ENCODE peak calls at places on chromosomes 3 and 15, in seven cellular contexts. One of them, this sample, is unnamed.

GRCh38 chr3:140199008-140199407 is 264.0 kb downstream of the CLSTN2 start:
- DNase-seq in stimulated activated CD8-positive, alpha-beta memory T cell treated with anti-CD3 and anti-CD28 coated beads, Interleukin-2, amount 100 ng/mL, for 1 hour: no peak
- DNase-seq in activated CD4-positive, alpha-beta memory T cell treated with anti-CD3 and anti-CD28 coated beads for 36 hours: no peak
- DNase-seq in lower lobe of right lung: no peak
- DNase-seq in T-cell: no peak
- DNase-seq in GM13977: no peak
- DNase-seq in NCI-H524: no peak
- DNase-seq in this sample: no peak

GRCh38 chr3:62332771-62333381 is 40.5 kb downstream of the FEZF2 start:
- DNase-seq in lower lobe of right lung: no peak
- DNase-seq in stimulated activated CD8-positive, alpha-beta memory T cell treated with anti-CD3 and anti-CD28 coated beads, Interleukin-2, amount 100 ng/mL, for 1 hour: no peak
- DNase-seq in T-cell: no peak
- DNase-seq in NCI-H524: no peak
- DNase-seq in activated CD4-positive, alpha-beta memory T cell treated with anti-CD3 and anti-CD28 coated beads for 36 hours: no peak
- DNase-seq in GM13977: no peak
- DNase-seq in this sample: no peak

GRCh38 chr3:18987862-18988447 is 160.4 kb upstream of the KCNH8 start:
- DNase-seq in NCI-H524: peak; percentile 73
- DNase-seq in activated CD4-positive, alpha-beta memory T cell treated with anti-CD3 and anti-CD28 coated beads for 36 hours: no peak
- DNase-seq in lower lobe of right lung: no peak
- DNase-seq in stimulated activated CD8-positive, alpha-beta memory T cell treated with anti-CD3 and anti-CD28 coated beads, Interleukin-2, amount 100 ng/mL, for 1 hour: no peak
- DNase-seq in GM13977: no peak
- DNase-seq in T-cell: no peak
- DNase-seq in this sample: peak; percentile 13

GRCh38 chr15:101028321-101028720 is 109.2 kb downstream of the LRRK1 start:
- DNase-seq in T-cell: no peak
- DNase-seq in activated CD4-positive, alpha-beta memory T cell treated with anti-CD3 and anti-CD28 coated beads for 36 hours: no peak
- DNase-seq in NCI-H524: no peak
- DNase-seq in lower lobe of right lung: no peak
- DNase-seq in stimulated activated CD8-positive, alpha-beta memory T cell treated with anti-CD3 and anti-CD28 coated beads, Interleukin-2, amount 100 ng/mL, for 1 hour: no peak
- DNase-seq in GM13977: no peak
- DNase-seq in this sample: no peak

GRCh38 chr3:171953300-171954022 is 85.9 kb upstream of the FNDC3B start:
- DNase-seq in stimulated activated CD8-positive, alpha-beta memory T cell treated with anti-CD3 and anti-CD28 coated beads, Interleukin-2, amount 100 ng/mL, for 1 hour: no peak
- DNase-seq in lower lobe of right lung: no peak
- DNase-seq in NCI-H524: no peak
- DNase-seq in T-cell: no peak
- DNase-seq in activated CD4-positive, alpha-beta memory T cell treated with anti-CD3 and anti-CD28 coated beads for 36 hours: no peak
- DNase-seq in GM13977: no peak
- DNase-seq in this sample: no peak

GRCh38 chr3:77256584-77257488 is 216.9 kb downstream of the ROBO2 start:
- DNase-seq in T-cell: no peak
- DNase-seq in activated CD4-positive, alpha-beta memory T cell treated with anti-CD3 and anti-CD28 coated beads for 36 hours: no peak
- DNase-seq in stimulated activated CD8-positive, alpha-beta memory T cell treated with anti-CD3 and anti-CD28 coated beads, Interleukin-2, amount 100 ng/mL, for 1 hour: no peak
- DNase-seq in NCI-H524: peak; percentile 94
- DNase-seq in lower lobe of right lung: no peak
- DNase-seq in GM13977: no peak
- DNase-seq in this sample: peak; percentile 69

GRCh38 chr3:37588761-37589160 is 272.9 kb upstream of the CTDSPL start:
- DNase-seq in GM13977: no peak
- DNase-seq in stimulated activated CD8-positive, alpha-beta memory T cell treated with anti-CD3 and anti-CD28 coated beads, Interleukin-2, amount 100 ng/mL, for 1 hour: no peak
- DNase-seq in T-cell: no peak
- DNase-seq in lower lobe of right lung: no peak
- DNase-seq in NCI-H524: no peak
- DNase-seq in activated CD4-positive, alpha-beta memory T cell treated with anti-CD3 and anti-CD28 coated beads for 36 hours: no peak
- DNase-seq in this sample: no peak

GRCh38 chr15:26667222-26667988 is 105.5 kb downstream of the GABRB3 start:
- DNase-seq in GM13977: no peak
- DNase-seq in stimulated activated CD8-positive, alpha-beta memory T cell treated with anti-CD3 and anti-CD28 coated beads, Interleukin-2, amount 100 ng/mL, for 1 hour: no peak
- DNase-seq in lower lobe of right lung: peak; percentile 81
- DNase-seq in NCI-H524: no peak
- DNase-seq in T-cell: no peak
- DNase-seq in activated CD4-positive, alpha-beta memory T cell treated with anti-CD3 and anti-CD28 coated beads for 36 hours: no peak
- DNase-seq in this sample: no peak

GRCh38 chr3:178353292-178353814 is 182.9 kb upstream of the KCNMB2 start:
- DNase-seq in stimulated activated CD8-positive, alpha-beta memory T cell treated with anti-CD3 and anti-CD28 coated beads, Interleukin-2, amount 100 ng/mL, for 1 hour: no peak
- DNase-seq in activated CD4-positive, alpha-beta memory T cell treated with anti-CD3 and anti-CD28 coated beads for 36 hours: no peak
- DNase-seq in NCI-H524: no peak
- DNase-seq in lower lobe of right lung: no peak
- DNase-seq in GM13977: no peak
- DNase-seq in T-cell: no peak
- DNase-seq in this sample: peak; percentile 76

GRCh38 chr3:158830391-158830790 is 28.5 kb downstream of the MFSD1 start:
- DNase-seq in T-cell: no peak
- DNase-seq in lower lobe of right lung: no peak
- DNase-seq in stimulated activated CD8-positive, alpha-beta memory T cell treated with anti-CD3 and anti-CD28 coated beads, Interleukin-2, amount 100 ng/mL, for 1 hour: no peak
- DNase-seq in activated CD4-positive, alpha-beta memory T cell treated with anti-CD3 and anti-CD28 coated beads for 36 hours: no peak
- DNase-seq in GM13977: no peak
- DNase-seq in NCI-H524: no peak
- DNase-seq in this sample: no peak

GRCh38 chr3:40333416-40333815 is 23.9 kb downstream of the EIF1B start:
- DNase-seq in lower lobe of right lung: no peak
- DNase-seq in stimulated activated CD8-positive, alpha-beta memory T cell treated with anti-CD3 and anti-CD28 coated beads, Interleukin-2, amount 100 ng/mL, for 1 hour: no peak
- DNase-seq in NCI-H524: no peak
- DNase-seq in T-cell: no peak
- DNase-seq in activated CD4-positive, alpha-beta memory T cell treated with anti-CD3 and anti-CD28 coated beads for 36 hours: no peak
- DNase-seq in GM13977: no peak
- DNase-seq in this sample: no peak

GRCh38 chr15:78070049-78070698 is 7.3 kb downstream of the TBC1D2B start:
- DNase-seq in lower lobe of right lung: no peak
- DNase-seq in stimulated activated CD8-positive, alpha-beta memory T cell treated with anti-CD3 and anti-CD28 coated beads, Interleukin-2, amount 100 ng/mL, for 1 hour: no peak
- DNase-seq in activated CD4-positive, alpha-beta memory T cell treated with anti-CD3 and anti-CD28 coated beads for 36 hours: peak; percentile 73
- DNase-seq in NCI-H524: no peak
- DNase-seq in GM13977: no peak
- DNase-seq in T-cell: peak; percentile 43
- DNase-seq in this sample: no peak

GRCh38 chr15:24761704-24762302 is 86.2 kb downstream of the NPAP1 start:
- DNase-seq in NCI-H524: no peak
- DNase-seq in activated CD4-positive, alpha-beta memory T cell treated with anti-CD3 and anti-CD28 coated beads for 36 hours: no peak
- DNase-seq in GM13977: no peak
- DNase-seq in lower lobe of right lung: no peak
- DNase-seq in stimulated activated CD8-positive, alpha-beta memory T cell treated with anti-CD3 and anti-CD28 coated beads, Interleukin-2, amount 100 ng/mL, for 1 hour: no peak
- DNase-seq in T-cell: no peak
- DNase-seq in this sample: no peak

GRCh38 chr3:128311441-128311844 is 155.2 kb downstream of the DNAJB8 start:
- DNase-seq in GM13977: no peak
- DNase-seq in lower lobe of right lung: no peak
- DNase-seq in T-cell: no peak
- DNase-seq in activated CD4-positive, alpha-beta memory T cell treated with anti-CD3 and anti-CD28 coated beads for 36 hours: no peak
- DNase-seq in stimulated activated CD8-positive, alpha-beta memory T cell treated with anti-CD3 and anti-CD28 coated beads, Interleukin-2, amount 100 ng/mL, for 1 hour: no peak
- DNase-seq in NCI-H524: no peak
- DNase-seq in this sample: no peak

GRCh38 chr3:181457190-181457589 is 254.5 kb upstream of the SOX2 start:
- DNase-seq in T-cell: no peak
- DNase-seq in NCI-H524: no peak
- DNase-seq in activated CD4-positive, alpha-beta memory T cell treated with anti-CD3 and anti-CD28 coated beads for 36 hours: no peak
- DNase-seq in GM13977: no peak
- DNase-seq in stimulated activated CD8-positive, alpha-beta memory T cell treated with anti-CD3 and anti-CD28 coated beads, Interleukin-2, amount 100 ng/mL, for 1 hour: no peak
- DNase-seq in lower lobe of right lung: no peak
- DNase-seq in this sample: no peak

GRCh38 chr15:36996121-36996520 is 104.2 kb downstream of the MEIS2 start:
- DNase-seq in activated CD4-positive, alpha-beta memory T cell treated with anti-CD3 and anti-CD28 coated beads for 36 hours: no peak
- DNase-seq in lower lobe of right lung: no peak
- DNase-seq in T-cell: no peak
- DNase-seq in NCI-H524: no peak
- DNase-seq in stimulated activated CD8-positive, alpha-beta memory T cell treated with anti-CD3 and anti-CD28 coated beads, Interleukin-2, amount 100 ng/mL, for 1 hour: no peak
- DNase-seq in GM13977: no peak
- DNase-seq in this sample: no peak

GRCh38 chr3:65854606-65855304 is 184.0 kb downstream of the MAGI1 start:
- DNase-seq in T-cell: no peak
- DNase-seq in lower lobe of right lung: no peak
- DNase-seq in stimulated activated CD8-positive, alpha-beta memory T cell treated with anti-CD3 and anti-CD28 coated beads, Interleukin-2, amount 100 ng/mL, for 1 hour: no peak
- DNase-seq in NCI-H524: peak; percentile 19
- DNase-seq in activated CD4-positive, alpha-beta memory T cell treated with anti-CD3 and anti-CD28 coated beads for 36 hours: no peak
- DNase-seq in GM13977: no peak
- DNase-seq in this sample: no peak

GRCh38 chr3:94643400-94643799 is 580.5 kb downstream of the NSUN3 start:
- DNase-seq in GM13977: no peak
- DNase-seq in activated CD4-positive, alpha-beta memory T cell treated with anti-CD3 and anti-CD28 coated beads for 36 hours: no peak
- DNase-seq in stimulated activated CD8-positive, alpha-beta memory T cell treated with anti-CD3 and anti-CD28 coated beads, Interleukin-2, amount 100 ng/mL, for 1 hour: no peak
- DNase-seq in NCI-H524: no peak
- DNase-seq in lower lobe of right lung: no peak
- DNase-seq in T-cell: no peak
- DNase-seq in this sample: no peak

GRCh38 chr3:133880287-133880686 is 15.4 kb downstream of the RAB6B start:
- DNase-seq in activated CD4-positive, alpha-beta memory T cell treated with anti-CD3 and anti-CD28 coated beads for 36 hours: peak; percentile 67
- DNase-seq in GM13977: no peak
- DNase-seq in T-cell: no peak
- DNase-seq in lower lobe of right lung: no peak
- DNase-seq in stimulated activated CD8-positive, alpha-beta memory T cell treated with anti-CD3 and anti-CD28 coated beads, Interleukin-2, amount 100 ng/mL, for 1 hour: no peak
- DNase-seq in NCI-H524: no peak
- DNase-seq in this sample: no peak

GRCh38 chr15:55434989-55435825 is 26.9 kb downstream of the PIERCE2 start:
- DNase-seq in activated CD4-positive, alpha-beta memory T cell treated with anti-CD3 and anti-CD28 coated beads for 36 hours: no peak
- DNase-seq in NCI-H524: peak; percentile 55
- DNase-seq in GM13977: peak; percentile 58
- DNase-seq in lower lobe of right lung: no peak
- DNase-seq in T-cell: no peak
- DNase-seq in stimulated activated CD8-positive, alpha-beta memory T cell treated with anti-CD3 and anti-CD28 coated beads, Interleukin-2, amount 100 ng/mL, for 1 hour: no peak
- DNase-seq in this sample: peak; percentile 12

GRCh38 chr3:56800373-56801150 is 1.2 kb downstream of the ARHGEF3 start:
- DNase-seq in lower lobe of right lung: no peak
- DNase-seq in activated CD4-positive, alpha-beta memory T cell treated with anti-CD3 and anti-CD28 coated beads for 36 hours: peak; percentile 88
- DNase-seq in GM13977: peak; percentile 51
- DNase-seq in T-cell: peak; percentile 68
- DNase-seq in stimulated activated CD8-positive, alpha-beta memory T cell treated with anti-CD3 and anti-CD28 coated beads, Interleukin-2, amount 100 ng/mL, for 1 hour: no peak
- DNase-seq in NCI-H524: no peak
- DNase-seq in this sample: no peak

GRCh38 chr3:99286266-99286845 is 352.0 kb upstream of the COL8A1 start:
- DNase-seq in GM13977: no peak
- DNase-seq in stimulated activated CD8-positive, alpha-beta memory T cell treated with anti-CD3 and anti-CD28 coated beads, Interleukin-2, amount 100 ng/mL, for 1 hour: no peak
- DNase-seq in lower lobe of right lung: no peak
- DNase-seq in activated CD4-positive, alpha-beta memory T cell treated with anti-CD3 and anti-CD28 coated beads for 36 hours: no peak
- DNase-seq in NCI-H524: no peak
- DNase-seq in T-cell: no peak
- DNase-seq in this sample: no peak

GRCh38 chr3:174775603-174776002 is 83.5 kb upstream of the NAALADL2 start:
- DNase-seq in stimulated activated CD8-positive, alpha-beta memory T cell treated with anti-CD3 and anti-CD28 coated beads, Interleukin-2, amount 100 ng/mL, for 1 hour: no peak
- DNase-seq in NCI-H524: no peak
- DNase-seq in GM13977: no peak
- DNase-seq in T-cell: no peak
- DNase-seq in activated CD4-positive, alpha-beta memory T cell treated with anti-CD3 and anti-CD28 coated beads for 36 hours: no peak
- DNase-seq in lower lobe of right lung: no peak
- DNase-seq in this sample: no peak

GRCh38 chr3:182238141-182238540 is 526.4 kb downstream of the SOX2 start:
- DNase-seq in NCI-H524: no peak
- DNase-seq in lower lobe of right lung: no peak
- DNase-seq in GM13977: no peak
- DNase-seq in activated CD4-positive, alpha-beta memory T cell treated with anti-CD3 and anti-CD28 coated beads for 36 hours: no peak
- DNase-seq in stimulated activated CD8-positive, alpha-beta memory T cell treated with anti-CD3 and anti-CD28 coated beads, Interleukin-2, amount 100 ng/mL, for 1 hour: no peak
- DNase-seq in T-cell: no peak
- DNase-seq in this sample: no peak

This sample was measured in NCI-H446 treated with DMSO at 0.1 percent for 48 hours.